ENCODE peak calls at places on chromosomes 1 and 21, in ten cellular contexts. One of them, this sample, is unnamed.
A peak's percentile ranks its signal among the peaks of the same experiment; 100 is the strongest.

GRCh38 chr1:235954306-235955283 is 87.9 kb upstream of the LYST start:
- DNase-seq in IMR-90: peak; percentile 34
- DNase-seq in stomach: no peak
- DNase-seq in mammary epithelial cell: no peak
- DNase-seq in heart left ventricle: no peak
- DNase-seq in neural progenitor cell: no peak
- DNase-seq in GM23338: no peak
- DNase-seq in left lung: peak; percentile 86
- DNase-seq in right atrium auricular region: no peak
- DNase-seq in A549: no peak
- DNase-seq in this sample: peak; percentile 41

GRCh38 chr1:1554926-1555915 is 14.8 kb upstream of the TMEM240 start:
- DNase-seq in IMR-90: peak; percentile 86
- DNase-seq in stomach: no peak
- DNase-seq in mammary epithelial cell: peak; percentile 48
- DNase-seq in heart left ventricle: no peak
- DNase-seq in neural progenitor cell: no peak
- DNase-seq in GM23338: no peak
- DNase-seq in left lung: peak; percentile 71
- DNase-seq in right atrium auricular region: no peak
- DNase-seq in A549: no peak
- DNase-seq in this sample: no peak

GRCh38 chr1:166132496-166132895 is 34.3 kb downstream of the FAM78B start:
- DNase-seq in IMR-90: no peak
- DNase-seq in stomach: no peak
- DNase-seq in mammary epithelial cell: no peak
- DNase-seq in heart left ventricle: no peak
- DNase-seq in neural progenitor cell: no peak
- DNase-seq in GM23338: no peak
- DNase-seq in left lung: no peak
- DNase-seq in right atrium auricular region: no peak
- DNase-seq in A549: no peak
- DNase-seq in this sample: no peak

GRCh38 chr1:44423706-44424546 is 18.9 kb downstream of the RNF220 start:
- DNase-seq in IMR-90: peak; percentile 35
- DNase-seq in stomach: peak; percentile 87
- DNase-seq in mammary epithelial cell: peak; percentile 81
- DNase-seq in heart left ventricle: peak; percentile 67
- DNase-seq in neural progenitor cell: no peak
- DNase-seq in GM23338: peak; percentile 63
- DNase-seq in left lung: no peak
- DNase-seq in right atrium auricular region: peak; percentile 65
- DNase-seq in A549: no peak
- DNase-seq in this sample: peak; percentile 74

GRCh38 chr1:199946305-199947155 is 81.0 kb upstream of the NR5A2 start:
- DNase-seq in IMR-90: no peak
- DNase-seq in stomach: no peak
- DNase-seq in mammary epithelial cell: no peak
- DNase-seq in heart left ventricle: no peak
- DNase-seq in neural progenitor cell: no peak
- DNase-seq in GM23338: no peak
- DNase-seq in left lung: no peak
- DNase-seq in right atrium auricular region: no peak
- DNase-seq in A549: no peak
- DNase-seq in this sample: no peak

GRCh38 chr1:242454262-242455051 is 70.0 kb downstream of the PLD5 start:
- DNase-seq in IMR-90: peak; percentile 7
- DNase-seq in stomach: no peak
- DNase-seq in mammary epithelial cell: peak; percentile 48
- DNase-seq in heart left ventricle: no peak
- DNase-seq in neural progenitor cell: peak; percentile 57
- DNase-seq in GM23338: peak; percentile 80
- DNase-seq in left lung: no peak
- DNase-seq in right atrium auricular region: no peak
- DNase-seq in A549: peak; percentile 63
- DNase-seq in this sample: peak; percentile 5

GRCh38 chr1:152035406-152036315 is 1.1 kb downstream of the S100A11 start:
- DNase-seq in IMR-90: no peak
- DNase-seq in stomach: no peak
- DNase-seq in mammary epithelial cell: no peak
- DNase-seq in heart left ventricle: no peak
- DNase-seq in neural progenitor cell: no peak
- DNase-seq in GM23338: peak; percentile 37
- DNase-seq in left lung: no peak
- DNase-seq in right atrium auricular region: no peak
- DNase-seq in A549: peak; percentile 59
- DNase-seq in this sample: peak; percentile 22

GRCh38 chr1:83318361-83318760 is 680.6 kb downstream of the TTLL7 start:
- DNase-seq in IMR-90: no peak
- DNase-seq in stomach: no peak
- DNase-seq in mammary epithelial cell: no peak
- DNase-seq in heart left ventricle: no peak
- DNase-seq in neural progenitor cell: no peak
- DNase-seq in GM23338: no peak
- DNase-seq in left lung: no peak
- DNase-seq in right atrium auricular region: no peak
- DNase-seq in A549: no peak
- DNase-seq in this sample: no peak

GRCh38 chr1:15038232-15039016 is 115.1 kb upstream of the TMEM51 start:
- DNase-seq in IMR-90: peak; percentile 33
- DNase-seq in stomach: no peak
- DNase-seq in mammary epithelial cell: peak; percentile 32
- DNase-seq in heart left ventricle: no peak
- DNase-seq in neural progenitor cell: peak; percentile 59
- DNase-seq in GM23338: peak; percentile 88
- DNase-seq in left lung: no peak
- DNase-seq in right atrium auricular region: no peak
- DNase-seq in A549: no peak
- DNase-seq in this sample: no peak

DNA sequence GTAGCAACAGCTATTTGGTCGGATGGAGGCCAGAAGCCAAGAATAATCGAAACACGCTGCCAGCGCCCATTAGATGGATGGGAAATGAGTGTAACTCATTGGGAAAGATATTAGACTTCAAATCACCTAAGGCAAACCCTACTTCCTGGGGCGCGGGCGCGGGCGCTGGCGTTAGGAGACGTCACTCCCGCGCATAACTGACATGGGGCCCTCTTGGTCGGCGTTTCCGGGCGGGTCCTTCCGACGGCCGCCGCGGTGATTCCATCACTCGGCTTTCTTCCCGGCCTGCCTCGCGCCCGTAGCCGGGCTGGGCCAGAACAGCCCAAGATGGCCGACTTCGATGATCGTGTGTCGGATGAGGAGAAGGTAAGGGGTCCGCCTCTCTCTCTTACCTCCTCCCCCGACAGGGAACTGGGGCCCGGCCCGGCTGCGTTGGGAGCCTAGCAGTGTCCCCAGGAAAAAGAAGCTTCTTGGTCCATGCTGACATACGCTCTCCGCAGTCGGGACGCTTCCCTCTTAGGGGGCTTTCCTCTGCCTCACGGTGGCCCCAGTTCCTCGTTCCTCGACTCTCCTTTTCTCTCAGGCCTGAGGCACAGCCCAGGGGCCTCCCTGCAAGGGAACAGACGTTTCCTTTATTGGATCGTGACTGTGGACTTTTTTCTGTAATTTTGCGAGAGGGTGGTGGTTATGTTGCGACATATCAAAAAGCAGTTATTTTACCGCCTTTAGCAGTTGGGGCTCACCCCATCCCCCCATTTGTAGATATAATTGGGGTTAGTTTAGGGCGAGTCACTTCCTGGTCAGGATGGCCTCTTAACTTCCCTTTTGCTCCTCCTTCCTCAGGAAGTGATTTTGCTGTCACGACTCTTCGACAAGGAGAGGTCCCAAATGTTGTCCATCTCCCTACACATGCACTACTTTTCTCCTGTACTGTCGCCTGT is at the start of gene CAPZA1:
- DNase-seq in IMR-90: peak; percentile 90
- DNase-seq in stomach: peak; percentile 93
- DNase-seq in mammary epithelial cell: peak; percentile 93
- DNase-seq in heart left ventricle: peak; percentile 94
- DNase-seq in neural progenitor cell: peak; percentile 93
- DNase-seq in GM23338: peak; percentile 96
- DNase-seq in left lung: peak; percentile 97
- DNase-seq in right atrium auricular region: peak; percentile 94
- DNase-seq in A549: peak; percentile 76
- DNase-seq in this sample: peak; percentile 90
- TF ChIP-seq CTCF in IMR-90: no peak
- TF ChIP-seq CTCF in stomach: no peak
- TF ChIP-seq CTCF in mammary epithelial cell: no peak
- TF ChIP-seq CTCF in heart left ventricle: no peak
- TF ChIP-seq CTCF in neural progenitor cell: no peak
- TF ChIP-seq CTCF in GM23338: no peak
- TF ChIP-seq CTCF in left lung: no peak
- TF ChIP-seq CTCF in right atrium auricular region: no peak
- TF ChIP-seq CTCF in A549: no peak
- TF ChIP-seq CTCF in this sample: no peak

DNA sequence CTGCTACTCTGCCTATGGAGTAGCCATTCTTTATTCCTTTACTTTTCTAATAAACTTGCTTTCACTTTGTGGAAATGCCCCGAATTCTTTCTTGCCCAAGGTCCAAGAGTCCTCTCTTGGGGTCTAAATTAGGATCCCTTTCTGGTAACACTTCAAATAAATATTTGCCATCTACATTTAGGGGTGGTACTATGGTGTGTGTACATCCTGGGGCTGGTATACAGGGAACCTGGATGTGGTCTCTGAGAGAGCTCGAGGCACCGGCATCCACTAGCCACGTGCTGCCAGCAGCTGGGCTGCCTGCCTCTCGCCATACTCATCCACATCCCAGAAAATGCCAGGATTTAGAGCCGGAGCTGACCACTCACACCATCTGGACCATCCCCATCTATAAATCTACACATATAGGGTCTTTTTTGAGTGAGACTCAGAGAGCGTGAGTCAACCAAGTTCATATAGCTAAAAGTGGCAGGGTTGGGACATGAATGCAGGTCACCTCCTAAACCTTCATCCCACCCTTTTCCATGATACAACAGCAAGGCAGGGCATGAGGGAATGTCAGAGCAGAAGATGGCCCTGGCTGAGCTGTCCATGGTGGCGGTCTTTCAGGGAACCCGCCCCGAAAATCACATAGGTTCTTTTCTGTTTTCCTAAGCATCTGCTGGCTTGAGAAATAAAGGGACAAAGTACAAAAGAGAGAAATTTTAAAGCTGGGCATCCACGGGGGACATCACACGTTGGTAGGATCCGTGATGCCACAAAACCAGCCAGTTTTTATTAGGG is 76.6 kb upstream of the F3 start:
- DNase-seq in IMR-90: no peak
- DNase-seq in stomach: no peak
- DNase-seq in mammary epithelial cell: no peak
- DNase-seq in heart left ventricle: no peak
- DNase-seq in neural progenitor cell: no peak
- DNase-seq in GM23338: no peak
- DNase-seq in left lung: no peak
- DNase-seq in right atrium auricular region: no peak
- DNase-seq in A549: no peak
- DNase-seq in this sample: no peak
- H3K4me1 ChIP-seq in IMR-90: peaks cover 24% of the 10 kb centered on the region
- H3K4me1 ChIP-seq in stomach: peaks cover 18% of the 10 kb centered on the region
- H3K4me1 ChIP-seq in mammary epithelial cell: peaks cover 57% of the 10 kb centered on the region
- H3K4me1 ChIP-seq in heart left ventricle: no peaks in the 10 kb centered on the region
- H3K4me1 ChIP-seq in neural progenitor cell: peaks cover 17% of the 10 kb centered on the region
- H3K4me1 ChIP-seq in GM23338: peaks cover 13% of the 10 kb centered on the region
- H3K4me1 ChIP-seq in left lung: peaks cover 22% of the 10 kb centered on the region
- H3K4me1 ChIP-seq in right atrium auricular region: no peaks in the 10 kb centered on the region
- H3K4me1 ChIP-seq in A549: peaks cover 28% of the 10 kb centered on the region
- H3K4me1 ChIP-seq in this sample: peaks cover 14% of the 10 kb centered on the region

DNA sequence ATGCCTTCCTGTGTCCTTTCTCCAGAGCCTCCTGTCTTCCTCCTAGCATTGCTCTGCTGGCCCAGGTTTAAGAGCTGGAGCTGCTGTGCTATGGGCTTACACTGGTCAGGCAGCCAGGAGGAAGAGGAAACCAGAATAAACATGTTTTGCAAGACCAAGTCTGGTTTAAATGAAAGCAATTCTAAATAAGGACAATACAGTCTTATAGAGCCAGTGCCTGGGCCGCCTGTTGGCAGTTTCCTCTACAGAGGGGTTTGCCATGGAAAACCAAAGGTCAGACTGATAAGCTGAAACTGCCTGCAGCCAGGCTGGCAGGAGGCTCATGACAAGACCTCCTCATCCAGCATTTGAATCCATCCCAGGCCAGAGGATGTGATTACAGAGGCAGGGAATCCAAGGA is 92.9 kb upstream of the FGGY start:
- DNase-seq in IMR-90: peak; percentile 32
- DNase-seq in stomach: peak; percentile 65
- DNase-seq in mammary epithelial cell: no peak
- DNase-seq in heart left ventricle: peak; percentile 76
- DNase-seq in neural progenitor cell: no peak
- DNase-seq in GM23338: no peak
- DNase-seq in left lung: no peak
- DNase-seq in right atrium auricular region: peak; percentile 69
- DNase-seq in A549: no peak
- DNase-seq in this sample: peak; percentile 57
- H3K27ac ChIP-seq in IMR-90: peak overlapping the region; percentile 41
- H3K27ac ChIP-seq in stomach: peak overlapping the region; percentile 76
- H3K27ac ChIP-seq in mammary epithelial cell: no peak overlapping the region
- H3K27ac ChIP-seq in heart left ventricle: peak overlapping the region; percentile 35
- H3K27ac ChIP-seq in neural progenitor cell: no peak overlapping the region
- H3K27ac ChIP-seq in GM23338: no peak overlapping the region
- H3K27ac ChIP-seq in left lung: no peak overlapping the region
- H3K27ac ChIP-seq in right atrium auricular region: peak overlapping the region; percentile 11
- H3K27ac ChIP-seq in A549: no peak overlapping the region
- H3K27ac ChIP-seq in this sample: no peak overlapping the region

GRCh38 chr21:41958886-41959563 is 5.2 kb upstream of the C2CD2 start:
- DNase-seq in IMR-90: no peak
- DNase-seq in stomach: no peak
- DNase-seq in mammary epithelial cell: peak; percentile 81
- DNase-seq in heart left ventricle: no peak
- DNase-seq in neural progenitor cell: no peak
- DNase-seq in GM23338: no peak
- DNase-seq in left lung: no peak
- DNase-seq in right atrium auricular region: no peak
- DNase-seq in A549: no peak
- DNase-seq in this sample: no peak

GRCh38 chr21:41955516-41955915 is 1.7 kb upstream of the C2CD2 start:
- DNase-seq in IMR-90: no peak
- DNase-seq in stomach: no peak
- DNase-seq in mammary epithelial cell: no peak
- DNase-seq in heart left ventricle: no peak
- DNase-seq in neural progenitor cell: no peak
- DNase-seq in GM23338: no peak
- DNase-seq in left lung: no peak
- DNase-seq in right atrium auricular region: no peak
- DNase-seq in A549: no peak
- DNase-seq in this sample: no peak

GRCh38 chr21:41956926-41957729 is 3.3 kb upstream of the C2CD2 start:
- DNase-seq in IMR-90: peak; percentile 93
- DNase-seq in stomach: no peak
- DNase-seq in mammary epithelial cell: peak; percentile 68
- DNase-seq in heart left ventricle: no peak
- DNase-seq in neural progenitor cell: no peak
- DNase-seq in GM23338: no peak
- DNase-seq in left lung: no peak
- DNase-seq in right atrium auricular region: no peak
- DNase-seq in A549: no peak
- DNase-seq in this sample: no peak

GRCh38 chr21:41960386-41960785 is 6.6 kb upstream of the C2CD2 start:
- DNase-seq in IMR-90: no peak
- DNase-seq in stomach: no peak
- DNase-seq in mammary epithelial cell: no peak
- DNase-seq in heart left ventricle: no peak
- DNase-seq in neural progenitor cell: no peak
- DNase-seq in GM23338: no peak
- DNase-seq in left lung: no peak
- DNase-seq in right atrium auricular region: no peak
- DNase-seq in A549: no peak
- DNase-seq in this sample: no peak

GRCh38 chr21:41957991-41958766 is 4.4 kb upstream of the C2CD2 start:
- DNase-seq in IMR-90: peak; percentile 98
- DNase-seq in stomach: peak; percentile 61
- DNase-seq in mammary epithelial cell: peak; percentile 74
- DNase-seq in heart left ventricle: peak; percentile 85
- DNase-seq in neural progenitor cell: no peak
- DNase-seq in GM23338: peak; percentile 43
- DNase-seq in left lung: no peak
- DNase-seq in right atrium auricular region: peak; percentile 82
- DNase-seq in A549: peak; percentile 68
- DNase-seq in this sample: peak; percentile 54
- TF ChIP-seq CTCF in IMR-90: peak; percentile 58
- TF ChIP-seq CTCF in stomach: no peak
- TF ChIP-seq CTCF in mammary epithelial cell: peak; percentile 20
- TF ChIP-seq CTCF in heart left ventricle: peak; percentile 12
- TF ChIP-seq CTCF in neural progenitor cell: no peak
- TF ChIP-seq CTCF in GM23338: no peak
- TF ChIP-seq CTCF in left lung: no peak
- TF ChIP-seq CTCF in right atrium auricular region: no peak
- TF ChIP-seq CTCF in A549: peak; percentile 26
- TF ChIP-seq CTCF in this sample: no peak

This sample was measured in body of pancreas.